ENCODE peak calls at places on chromosomes 4 and X, in nine cellular contexts. One of them, this sample, is unnamed.

GRCh38 chr4:139903845-139904244 is 238.2 kb downstream of the MGST2 start:
- DNase-seq in Panc1: no peak
- DNase-seq in spleen: no peak
- DNase-seq in astrocyte of the spinal cord: no peak
- DNase-seq in A549: no peak
- DNase-seq in body of pancreas: no peak
- DNase-seq in endothelial cell of umbilical vein: no peak
- DNase-seq in left ventricle myocardium inferior: no peak
- DNase-seq in foreskin fibroblast: peak
- DNase-seq in this sample: peak

GRCh38 chr4:139872274-139872673 is 206.7 kb downstream of the MGST2 start:
- DNase-seq in astrocyte of the spinal cord: peak
- DNase-seq in A549: no peak
- DNase-seq in body of pancreas: no peak
- DNase-seq in left ventricle myocardium inferior: no peak
- DNase-seq in spleen: no peak
- DNase-seq in endothelial cell of umbilical vein: peak
- DNase-seq in foreskin fibroblast: peak
- DNase-seq in Panc1: peak
- DNase-seq in this sample: peak

GRCh38 chr4:127844605-127845116 is 36.0 kb upstream of the PLK4 start:
- DNase-seq in Panc1: no peak
- DNase-seq in endothelial cell of umbilical vein: no peak
- DNase-seq in A549: no peak
- DNase-seq in astrocyte of the spinal cord: no peak
- DNase-seq in left ventricle myocardium inferior: no peak
- DNase-seq in body of pancreas: no peak
- DNase-seq in spleen: no peak
- DNase-seq in foreskin fibroblast: peak
- DNase-seq in this sample: peak

GRCh38 chrX:66384722-66385121 is 220.7 kb downstream of the HEPH start:
- DNase-seq in body of pancreas: no peak
- DNase-seq in endothelial cell of umbilical vein: no peak
- DNase-seq in astrocyte of the spinal cord: no peak
- DNase-seq in A549: no peak
- DNase-seq in Panc1: no peak
- DNase-seq in left ventricle myocardium inferior: no peak
- DNase-seq in foreskin fibroblast: no peak
- DNase-seq in spleen: no peak
- DNase-seq in this sample: no peak

GRCh38 chr4:163492951-163493504 is 1.5 kb upstream of the TMA16 start:
- DNase-seq in body of pancreas: no peak
- DNase-seq in A549: no peak
- DNase-seq in Panc1: no peak
- DNase-seq in foreskin fibroblast: peak
- DNase-seq in spleen: no peak
- DNase-seq in astrocyte of the spinal cord: no peak
- DNase-seq in endothelial cell of umbilical vein: peak
- DNase-seq in left ventricle myocardium inferior: no peak
- DNase-seq in this sample: no peak

GRCh38 chrX:139113682-139114081 is 402.2 kb upstream of the FGF13 start:
- DNase-seq in endothelial cell of umbilical vein: no peak
- DNase-seq in left ventricle myocardium inferior: no peak
- DNase-seq in astrocyte of the spinal cord: no peak
- DNase-seq in Panc1: no peak
- DNase-seq in A549: no peak
- DNase-seq in spleen: no peak
- DNase-seq in foreskin fibroblast: peak
- DNase-seq in body of pancreas: no peak
- DNase-seq in this sample: peak

GRCh38 chr4:109665783-109666455 is 37.3 kb downstream of the CASP6 start:
- DNase-seq in foreskin fibroblast: no peak
- DNase-seq in astrocyte of the spinal cord: no peak
- DNase-seq in spleen: no peak
- DNase-seq in body of pancreas: no peak
- DNase-seq in A549: no peak
- DNase-seq in endothelial cell of umbilical vein: peak
- DNase-seq in Panc1: no peak
- DNase-seq in left ventricle myocardium inferior: no peak
- DNase-seq in this sample: no peak

GRCh38 chrX:40201486-40201885 is 103.7 kb upstream of the BCOR start:
- DNase-seq in body of pancreas: no peak
- DNase-seq in endothelial cell of umbilical vein: no peak
- DNase-seq in Panc1: no peak
- DNase-seq in left ventricle myocardium inferior: no peak
- DNase-seq in astrocyte of the spinal cord: no peak
- DNase-seq in spleen: no peak
- DNase-seq in foreskin fibroblast: no peak
- DNase-seq in A549: no peak
- DNase-seq in this sample: no peak

GRCh38 chr4:116953947-116954346 is 131.4 kb downstream of the TRAM1L1 start:
- DNase-seq in A549: no peak
- DNase-seq in left ventricle myocardium inferior: no peak
- DNase-seq in body of pancreas: no peak
- DNase-seq in foreskin fibroblast: no peak
- DNase-seq in endothelial cell of umbilical vein: no peak
- DNase-seq in astrocyte of the spinal cord: no peak
- DNase-seq in Panc1: no peak
- DNase-seq in spleen: no peak
- DNase-seq in this sample: no peak

GRCh38 chr4:69497081-69497480 is 1.4 kb upstream of the UGT2B4 start:
- DNase-seq in foreskin fibroblast: no peak
- DNase-seq in Panc1: no peak
- DNase-seq in astrocyte of the spinal cord: peak
- DNase-seq in endothelial cell of umbilical vein: no peak
- DNase-seq in body of pancreas: no peak
- DNase-seq in spleen: no peak
- DNase-seq in left ventricle myocardium inferior: no peak
- DNase-seq in A549: no peak
- DNase-seq in this sample: no peak

GRCh38 chr4:172871381-172871780 is 297.2 kb upstream of the GALNT7 start:
- DNase-seq in left ventricle myocardium inferior: no peak
- DNase-seq in A549: no peak
- DNase-seq in foreskin fibroblast: no peak
- DNase-seq in body of pancreas: no peak
- DNase-seq in Panc1: no peak
- DNase-seq in astrocyte of the spinal cord: no peak
- DNase-seq in spleen: no peak
- DNase-seq in endothelial cell of umbilical vein: no peak
- DNase-seq in this sample: peak

GRCh38 chrX:110218591-110218990 is 99.3 kb downstream of the AMMECR1 start:
- DNase-seq in foreskin fibroblast: peak
- DNase-seq in spleen: no peak
- DNase-seq in endothelial cell of umbilical vein: no peak
- DNase-seq in astrocyte of the spinal cord: peak
- DNase-seq in left ventricle myocardium inferior: no peak
- DNase-seq in Panc1: no peak
- DNase-seq in body of pancreas: no peak
- DNase-seq in A549: no peak
- DNase-seq in this sample: peak
- H3K4me3 ChIP-seq in foreskin fibroblast: no peak
- H3K4me3 ChIP-seq in spleen: no peak
- H3K4me3 ChIP-seq in endothelial cell of umbilical vein: no peak
- H3K4me3 ChIP-seq in astrocyte of the spinal cord: no peak
- H3K4me3 ChIP-seq in left ventricle myocardium inferior: no peak
- H3K4me3 ChIP-seq in Panc1: no peak
- H3K4me3 ChIP-seq in body of pancreas: no peak
- H3K4me3 ChIP-seq in A549: no peak
- H3K4me3 ChIP-seq in this sample: no peak

GRCh38 chr4:105715692-105716278 is 7.2 kb downstream of the GSTCD start:
- DNase-seq in astrocyte of the spinal cord: peak
- DNase-seq in endothelial cell of umbilical vein: peak
- DNase-seq in Panc1: no peak
- DNase-seq in left ventricle myocardium inferior: no peak
- DNase-seq in body of pancreas: no peak
- DNase-seq in A549: peak
- DNase-seq in spleen: no peak
- DNase-seq in foreskin fibroblast: peak
- DNase-seq in this sample: peak
- TF ChIP-seq CTCF in astrocyte of the spinal cord: peak
- TF ChIP-seq CTCF in endothelial cell of umbilical vein: peak
- TF ChIP-seq CTCF in Panc1: peak
- TF ChIP-seq CTCF in left ventricle myocardium inferior: peak
- TF ChIP-seq CTCF in body of pancreas: peak
- TF ChIP-seq CTCF in A549: peak
- TF ChIP-seq CTCF in spleen: peak
- TF ChIP-seq CTCF in foreskin fibroblast: peak
- TF ChIP-seq CTCF in this sample: peak

GRCh38 chr4:169849456-169849855 is 91.7 kb upstream of the HPF1 start:
- DNase-seq in endothelial cell of umbilical vein: no peak
- DNase-seq in body of pancreas: no peak
- DNase-seq in spleen: no peak
- DNase-seq in A549: no peak
- DNase-seq in Panc1: no peak
- DNase-seq in foreskin fibroblast: no peak
- DNase-seq in left ventricle myocardium inferior: no peak
- DNase-seq in astrocyte of the spinal cord: no peak
- DNase-seq in this sample: peak

GRCh38 chr4:169851750-169852149 is 94.0 kb upstream of the HPF1 start:
- DNase-seq in endothelial cell of umbilical vein: no peak
- DNase-seq in spleen: no peak
- DNase-seq in body of pancreas: no peak
- DNase-seq in Panc1: no peak
- DNase-seq in A549: no peak
- DNase-seq in left ventricle myocardium inferior: no peak
- DNase-seq in astrocyte of the spinal cord: no peak
- DNase-seq in foreskin fibroblast: no peak
- DNase-seq in this sample: no peak

GRCh38 chr4:169847171-169847570 is 89.4 kb upstream of the HPF1 start:
- DNase-seq in endothelial cell of umbilical vein: no peak
- DNase-seq in spleen: no peak
- DNase-seq in left ventricle myocardium inferior: no peak
- DNase-seq in astrocyte of the spinal cord: no peak
- DNase-seq in A549: no peak
- DNase-seq in foreskin fibroblast: no peak
- DNase-seq in Panc1: no peak
- DNase-seq in body of pancreas: no peak
- DNase-seq in this sample: no peak

GRCh38 chr4:169846396-169846795 is 88.7 kb upstream of the HPF1 start:
- DNase-seq in foreskin fibroblast: peak
- DNase-seq in spleen: no peak
- DNase-seq in endothelial cell of umbilical vein: no peak
- DNase-seq in Panc1: no peak
- DNase-seq in A549: no peak
- DNase-seq in astrocyte of the spinal cord: no peak
- DNase-seq in left ventricle myocardium inferior: no peak
- DNase-seq in body of pancreas: no peak
- DNase-seq in this sample: no peak

DNA sequence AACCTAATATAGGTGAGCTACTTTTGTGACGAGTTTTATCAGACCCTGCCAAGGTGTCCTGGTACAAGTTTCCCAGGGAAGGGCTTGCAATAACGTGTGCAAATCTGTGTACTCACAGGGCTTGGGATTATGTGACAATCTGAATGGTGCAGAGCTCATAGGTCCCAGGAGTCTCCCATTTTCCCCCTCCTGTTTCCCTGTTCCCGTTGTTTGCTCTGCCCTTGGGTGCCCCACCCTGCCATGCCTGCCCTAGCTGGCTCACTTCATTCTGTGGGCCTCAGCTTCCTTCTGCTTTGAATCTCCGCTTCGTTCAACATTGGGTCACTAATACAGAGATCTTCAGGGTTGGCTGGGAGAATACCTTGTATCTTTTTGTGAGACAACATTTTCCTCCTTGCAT is 90.3 kb upstream of the HPF1 start:
- DNase-seq in foreskin fibroblast: no peak
- DNase-seq in body of pancreas: no peak
- DNase-seq in Panc1: no peak
- DNase-seq in endothelial cell of umbilical vein: no peak
- DNase-seq in spleen: no peak
- DNase-seq in left ventricle myocardium inferior: no peak
- DNase-seq in astrocyte of the spinal cord: no peak
- DNase-seq in A549: no peak
- DNase-seq in this sample: no peak
- H3K4me3 ChIP-seq in foreskin fibroblast: no peak
- H3K4me3 ChIP-seq in body of pancreas: no peak
- H3K4me3 ChIP-seq in Panc1: no peak
- H3K4me3 ChIP-seq in endothelial cell of umbilical vein: no peak
- H3K4me3 ChIP-seq in spleen: no peak
- H3K4me3 ChIP-seq in left ventricle myocardium inferior: no peak
- H3K4me3 ChIP-seq in astrocyte of the spinal cord: no peak
- H3K4me3 ChIP-seq in A549: no peak
- H3K4me3 ChIP-seq in this sample: no peak

GRCh38 chr4:53932784-53933183 is 131.6 kb downstream of the CHIC2 start:
- DNase-seq in spleen: no peak
- DNase-seq in astrocyte of the spinal cord: peak
- DNase-seq in body of pancreas: no peak
- DNase-seq in endothelial cell of umbilical vein: peak
- DNase-seq in left ventricle myocardium inferior: no peak
- DNase-seq in foreskin fibroblast: peak
- DNase-seq in A549: no peak
- DNase-seq in Panc1: no peak
- DNase-seq in this sample: no peak
- TF ChIP-seq CTCF in spleen: no peak
- TF ChIP-seq CTCF in astrocyte of the spinal cord: no peak
- TF ChIP-seq CTCF in body of pancreas: no peak
- TF ChIP-seq CTCF in endothelial cell of umbilical vein: no peak
- TF ChIP-seq CTCF in left ventricle myocardium inferior: no peak
- TF ChIP-seq CTCF in foreskin fibroblast: no peak
- TF ChIP-seq CTCF in A549: no peak
- TF ChIP-seq CTCF in Panc1: no peak
- TF ChIP-seq CTCF in this sample: no peak

DNA sequence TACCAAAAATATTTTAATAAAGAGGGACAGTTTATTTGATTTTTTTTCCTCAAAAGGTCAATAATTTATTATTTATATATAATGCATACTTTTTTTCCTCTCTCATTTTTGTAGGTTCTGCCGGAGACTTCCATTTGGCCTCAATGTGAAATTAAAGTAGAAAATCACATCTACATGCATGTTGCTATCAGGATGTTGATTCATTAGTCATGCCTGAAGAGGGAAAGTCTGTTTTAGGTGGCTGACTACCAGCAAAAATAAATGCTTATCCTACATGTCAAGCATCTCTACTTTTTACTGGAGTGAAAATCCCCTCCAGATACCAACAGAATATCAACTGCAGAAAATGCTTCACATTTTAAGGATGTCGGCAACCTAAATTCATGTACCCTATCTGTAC is 41.5 kb downstream of the KIAA0232 start:
- DNase-seq in Panc1: no peak
- DNase-seq in astrocyte of the spinal cord: peak
- DNase-seq in endothelial cell of umbilical vein: peak
- DNase-seq in left ventricle myocardium inferior: no peak
- DNase-seq in foreskin fibroblast: peak
- DNase-seq in body of pancreas: no peak
- DNase-seq in A549: no peak
- DNase-seq in spleen: no peak
- DNase-seq in this sample: no peak
- H3K4me3 ChIP-seq in Panc1: no peak
- H3K4me3 ChIP-seq in astrocyte of the spinal cord: no peak
- H3K4me3 ChIP-seq in endothelial cell of umbilical vein: no peak
- H3K4me3 ChIP-seq in left ventricle myocardium inferior: no peak
- H3K4me3 ChIP-seq in foreskin fibroblast: no peak
- H3K4me3 ChIP-seq in body of pancreas: no peak
- H3K4me3 ChIP-seq in A549: no peak
- H3K4me3 ChIP-seq in spleen: no peak
- H3K4me3 ChIP-seq in this sample: no peak

GRCh38 chr4:102500371-102501175 is 586 bp upstream of the NFKB1 start:
- DNase-seq in left ventricle myocardium inferior: peak
- DNase-seq in A549: no peak
- DNase-seq in foreskin fibroblast: peak
- DNase-seq in spleen: peak
- DNase-seq in astrocyte of the spinal cord: peak
- DNase-seq in Panc1: no peak
- DNase-seq in body of pancreas: peak
- DNase-seq in endothelial cell of umbilical vein: peak
- DNase-seq in this sample: peak
- TF ChIP-seq CTCF in left ventricle myocardium inferior: peak
- TF ChIP-seq CTCF in A549: no peak
- TF ChIP-seq CTCF in foreskin fibroblast: no peak
- TF ChIP-seq CTCF in spleen: no peak
- TF ChIP-seq CTCF in astrocyte of the spinal cord: no peak
- TF ChIP-seq CTCF in Panc1: peak
- TF ChIP-seq CTCF in body of pancreas: no peak
- TF ChIP-seq CTCF in endothelial cell of umbilical vein: peak
- TF ChIP-seq CTCF in this sample: peak

GRCh38 chr4:40000711-40001110 is 23.0 kb upstream of the PDS5A start:
- DNase-seq in body of pancreas: no peak
- DNase-seq in astrocyte of the spinal cord: no peak
- DNase-seq in Panc1: no peak
- DNase-seq in A549: no peak
- DNase-seq in spleen: peak
- DNase-seq in endothelial cell of umbilical vein: no peak
- DNase-seq in foreskin fibroblast: no peak
- DNase-seq in left ventricle myocardium inferior: no peak
- DNase-seq in this sample: no peak
- H3K4me3 ChIP-seq in body of pancreas: no peak
- H3K4me3 ChIP-seq in astrocyte of the spinal cord: no peak
- H3K4me3 ChIP-seq in Panc1: no peak
- H3K4me3 ChIP-seq in A549: no peak
- H3K4me3 ChIP-seq in spleen: no peak
- H3K4me3 ChIP-seq in endothelial cell of umbilical vein: no peak
- H3K4me3 ChIP-seq in foreskin fibroblast: no peak
- H3K4me3 ChIP-seq in left ventricle myocardium inferior: no peak
- H3K4me3 ChIP-seq in this sample: no peak